ENCODE peak calls at places on chromosomes 1 and 21, in seven cellular contexts. F is thoracic aorta, A is fibroblast of lung, S is left ventricle myocardium inferior, X is heart right ventricle, M is ovary, N is cardiac muscle cell. B is an unnamed sample.
A peak's percentile ranks its signal among the peaks of the same experiment; 100 is the strongest.

GRCh38 chr21:43269981-43270670 is 101.3 kb downstream of the CRYAA start:
- DNase-seq in F (no peak), A (no peak), S (peak; percentile 4), X (no peak), M (peak; percentile 43), N (no peak), B (peak; percentile 34)

GRCh38 chr1:84876353-84876752 is 16.7 kb downstream of the LPAR3 start:
- DNase-seq in F (no peak), A (no peak), S (no peak), X (no peak), M (no peak), N (no peak), B (no peak)

GRCh38 chr1:93980320-93980744 is 71.1 kb upstream of the GCLM start:
- DNase-seq in F (no peak), A (no peak), S (no peak), X (no peak), M (no peak), N (peak; percentile 21), B (no peak)

GRCh38 chr1:163866539-163866938 is 544.8 kb downstream of the NUF2 start:
- DNase-seq in F (no peak), A (peak; percentile 26), S (no peak), X (no peak), M (no peak), N (no peak), B (no peak)

GRCh38 chr1:99137546-99138206 is 126.6 kb upstream of the PLPPR4 start:
- DNase-seq in F (no peak), A (no peak), S (no peak), X (no peak), M (no peak), N (no peak), B (no peak)

GRCh38 chr1:109034382-109034781 is 7.5 kb downstream of the WDR47 start:
- DNase-seq in F (no peak), A (no peak), S (no peak), X (no peak), M (no peak), N (no peak), B (no peak)

GRCh38 chr1:66231162-66232077 is 302.5 kb upstream of the SGIP1 start:
- DNase-seq in F (no peak), A (peak; percentile 27), S (no peak), X (no peak), M (no peak), N (no peak), B (no peak)

GRCh38 chr1:30409476-30410152 is 313.8 kb downstream of the MATN1 start:
- DNase-seq in F (no peak), A (no peak), S (no peak), X (no peak), M (no peak), N (no peak), B (peak; percentile 19)

GRCh38 chr1:114319480-114319879 is 165.8 kb upstream of the SYT6 start:
- DNase-seq in F (no peak), A (peak; percentile 46), S (no peak), X (no peak), M (no peak), N (no peak), B (no peak)

GRCh38 chr1:94056996-94057395 is 64.0 kb downstream of the ABCA4 start:
- DNase-seq in F (no peak), A (no peak), S (no peak), X (no peak), M (no peak), N (no peak), B (no peak)

GRCh38 chr1:224406216-224406615 is 28.4 kb downstream of the WDR26 start:
- DNase-seq in F (no peak), A (no peak), S (no peak), X (no peak), M (no peak), N (no peak), B (no peak)

GRCh38 chr1:208040714-208041393 is 129.9 kb upstream of the CD34 start:
- DNase-seq in F (no peak), A (no peak), S (no peak), X (no peak), M (no peak), N (no peak), B (no peak)

GRCh38 chr1:48216941-48217340 is 5.6 kb upstream of the SLC5A9 start:
- DNase-seq in F (no peak), A (no peak), S (no peak), X (no peak), M (no peak), N (no peak), B (no peak)

GRCh38 chr1:198498881-198499280 is 41.6 kb downstream of the ATP6V1G3 start:
- DNase-seq in F (no peak), A (no peak), S (no peak), X (no peak), M (no peak), N (no peak), B (no peak)

GRCh38 chr1:168743001-168743400 is 14.0 kb upstream of the DPT start:
- DNase-seq in F (no peak), A (no peak), S (peak; percentile 27), X (no peak), M (no peak), N (no peak), B (no peak)

GRCh38 chr1:115089443-115090340 is at the start of gene TSPAN2:
- DNase-seq in F (peak; percentile 62), A (peak; percentile 58), S (peak; percentile 84), X (peak; percentile 74), M (peak; percentile 62), N (peak; percentile 98), B (peak; percentile 72)

DNA sequence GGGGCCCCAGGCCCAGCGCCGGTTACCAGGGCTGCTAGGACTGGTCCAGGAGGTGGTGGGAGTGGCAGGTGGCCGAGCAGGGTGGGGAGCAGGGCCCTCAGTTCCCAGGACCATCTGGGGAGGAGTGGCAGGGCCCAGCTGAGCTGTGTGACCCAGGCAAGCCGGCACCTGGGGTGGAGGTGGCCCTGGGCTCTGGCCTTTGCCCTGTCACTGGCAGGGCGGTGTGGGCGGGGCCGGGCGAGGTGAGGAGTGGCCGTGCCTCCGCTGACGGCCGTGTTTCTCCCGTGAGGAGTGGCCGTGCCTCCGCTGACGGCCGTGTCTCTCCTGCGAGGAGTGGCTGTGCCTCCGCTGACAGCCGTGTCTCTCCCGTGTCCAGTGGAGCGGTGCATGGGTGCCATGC is 2.0 kb downstream of the PLCH2 start:
- DNase-seq in F (no peak), A (no peak), S (no peak), X (no peak), M (no peak), N (no peak), B (no peak)
- TF ChIP-seq CTCF in F (no peak), A (no peak), S (no peak), X (no peak), M (no peak), N (no peak), B (no peak)

GRCh38 chr1:112285311-112285710 is 110.7 kb upstream of the CTTNBP2NL start:
- DNase-seq in F (no peak), A (no peak), S (no peak), X (no peak), M (no peak), N (no peak), B (no peak)
- H3K4me1 ChIP-seq in F (no peaks in the 10 kb centered on the region), A (no peaks in the 10 kb centered on the region), S (no peaks in the 10 kb centered on the region), X (no peaks in the 10 kb centered on the region), M (no peaks in the 10 kb centered on the region), N (no peaks in the 10 kb centered on the region), B (no peaks in the 10 kb centered on the region)

GRCh38 chr1:1957533-1957961 is 38.5 kb upstream of the TMEM52 start:
- DNase-seq in F (no peak), A (no peak), S (no peak), X (no peak), M (no peak), N (no peak), B (peak; percentile 61)

GRCh38 chr1:1958071-1958541 is 39.0 kb upstream of the TMEM52 start:
- DNase-seq in F (no peak), A (no peak), S (no peak), X (no peak), M (no peak), N (no peak), B (peak; percentile 54)

GRCh38 chr1:1960480-1961196 is 41.6 kb upstream of the TMEM52 start:
- DNase-seq in F (no peak), A (no peak), S (no peak), X (no peak), M (no peak), N (no peak), B (no peak)

GRCh38 chr1:1959459-1959839 is 40.4 kb upstream of the TMEM52 start:
- DNase-seq in F (no peak), A (no peak), S (no peak), X (no peak), M (no peak), N (no peak), B (no peak)

DNA sequence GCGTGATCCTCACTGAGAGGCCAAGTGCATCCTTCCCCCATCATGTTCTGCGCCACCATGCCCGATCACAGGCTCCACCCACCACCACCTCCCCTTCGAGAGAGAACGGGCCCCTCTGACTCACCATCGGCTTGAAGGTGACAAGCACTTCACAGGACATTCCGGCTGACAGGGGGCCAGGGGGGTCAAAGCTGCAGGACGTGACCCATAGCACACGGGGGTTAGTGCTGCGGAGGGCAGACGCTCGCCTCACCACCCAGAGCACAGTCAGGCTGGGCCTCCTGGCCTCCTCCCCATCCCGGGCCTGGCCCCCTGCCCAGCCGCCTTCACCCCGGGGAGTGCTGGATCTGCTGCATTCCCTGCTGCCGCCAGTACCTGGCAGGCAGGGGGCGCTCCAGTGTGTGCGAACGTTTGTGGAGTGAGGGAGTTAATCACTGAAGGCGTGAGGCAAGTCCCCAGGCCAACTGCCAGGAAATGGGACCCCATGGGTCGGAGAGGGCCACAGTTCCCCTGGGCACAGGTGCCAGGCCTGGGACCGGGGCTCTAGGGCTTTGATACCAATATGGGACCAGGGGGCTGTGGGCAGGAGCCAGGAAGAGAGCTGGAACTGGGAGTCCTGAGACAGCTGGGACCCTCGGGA is 40.9 kb upstream of the TMEM52 start:
- DNase-seq in F (no peak), A (peak; percentile 67), S (peak; percentile 86), X (peak; percentile 88), M (peak; percentile 92), N (peak; percentile 90), B (peak; percentile 84)
- TF ChIP-seq CTCF in F (peak; percentile 35), A (peak; percentile 74), S (peak; percentile 88), X (peak; percentile 82), M (peak; percentile 60), N (peak; percentile 89), B (peak; percentile 80)

GRCh38 chr21:34307991-34308532 is 55.7 kb upstream of the KCNE2 start:
- DNase-seq in F (no peak), A (no peak), S (no peak), X (no peak), M (no peak), N (no peak), B (no peak)

GRCh38 chr21:34302496-34302895 is 61.3 kb upstream of the KCNE2 start:
- DNase-seq in F (no peak), A (no peak), S (no peak), X (no peak), M (no peak), N (no peak), B (no peak)

GRCh38 chr21:34305605-34306235 is 58.1 kb upstream of the KCNE2 start:
- DNase-seq in F (no peak), A (no peak), S (no peak), X (no peak), M (no peak), N (peak; percentile 48), B (no peak)

GRCh38 chr21:34311561-34312330 is 52.1 kb upstream of the KCNE2 start:
- DNase-seq in F (no peak), A (no peak), S (peak; percentile 18), X (no peak), M (no peak), N (no peak), B (no peak)

DNA sequence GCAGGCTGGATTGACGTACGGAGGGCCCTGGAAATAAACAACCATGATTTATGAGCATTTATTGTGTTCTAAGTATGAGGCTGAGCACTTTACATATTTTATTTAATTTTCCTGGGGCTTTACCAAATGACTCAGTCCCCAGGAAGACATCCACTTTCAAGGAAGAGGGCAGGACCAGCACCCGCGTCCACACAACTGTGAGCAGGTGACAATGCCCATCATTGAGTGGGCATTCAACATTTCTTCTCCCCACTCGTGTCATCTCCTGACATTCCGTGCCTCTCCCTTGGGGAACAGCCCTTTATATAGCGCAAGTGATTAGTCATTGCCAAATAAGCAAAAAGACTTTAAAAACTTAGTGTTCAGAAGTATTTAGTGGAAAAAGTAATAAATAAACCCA is 57.6 kb upstream of the KCNE2 start:
- DNase-seq in F (no peak), A (no peak), S (no peak), X (no peak), M (no peak), N (no peak), B (no peak)
- H3K4me1 ChIP-seq in F (peaks cover 2% of the 10 kb centered on the region), A (no peaks in the 10 kb centered on the region), S (peaks cover 27% of the 10 kb centered on the region), X (peaks cover 8% of the 10 kb centered on the region), M (no peaks in the 10 kb centered on the region), N (peaks cover 14% of the 10 kb centered on the region), B (no peaks in the 10 kb centered on the region)

B was measured in RWPE2.